ENCODE peak calls at places on chromosomes 7 and 10, in nine cellular contexts. O is HS-5; D is HEK293T; M is IMR-90; P is NT2/D1; J is stimulated activated effector memory CD8-positive, alpha-beta T cell treated with anti-CD3 and anti-CD28 coated beads, Interleukin-12 subunit alpha, Interleukin-12 subunit beta, amount 100 ng/mL, for 72 hours; N is SK-N-MC; T is H7; R is iPS-NIHi11. S is an unnamed sample.

GRCh38 chr7:81367335-81367801 is 402.5 kb downstream of the HGF start:
- DNase-seq in O (peak; percentile 43), D (no peak), M (peak; percentile 6), P (no peak), J (no peak), N (peak; percentile 90), T (no peak), R (no peak), S (no peak)

GRCh38 chr7:107857541-107857912 is 33.5 kb upstream of the DLD start:
- DNase-seq in O (peak; percentile 4), D (no peak), M (peak; percentile 33), P (no peak), J (no peak), N (no peak), T (no peak), R (no peak), S (no peak)

GRCh38 chr7:141053626-141054025 is 20.2 kb upstream of the TMEM178B start:
- DNase-seq in O (no peak), D (no peak), M (no peak), P (no peak), J (peak; percentile 48), N (no peak), T (no peak), R (no peak), S (no peak)

GRCh38 chr10:45044290-45044689 is 43.6 kb downstream of the ZNF22 start:
- DNase-seq in O (no peak), D (no peak), M (no peak), P (no peak), J (no peak), N (no peak), T (peak; percentile 6), R (peak; percentile 6), S (peak; percentile 45)

GRCh38 chr10:52573347-52573746 is 199.2 kb downstream of the MBL2 start:
- DNase-seq in O (no peak), D (no peak), M (no peak), P (no peak), J (no peak), N (no peak), T (no peak), R (no peak), S (no peak)

GRCh38 chr10:132143162-132143561 is 43.6 kb upstream of the DPYSL4 start:
- DNase-seq in O (no peak), D (no peak), M (no peak), P (no peak), J (no peak), N (no peak), T (peak; percentile 91), R (peak; percentile 76), S (no peak)

GRCh38 chr10:123044391-123044790 is 35.6 kb downstream of the ACADSB start:
- DNase-seq in O (no peak), D (no peak), M (peak; percentile 5), P (no peak), J (no peak), N (no peak), T (no peak), R (no peak), S (no peak)

GRCh38 chr7:105578496-105578895 is 2.8 kb downstream of the EFCAB10 start:
- DNase-seq in O (no peak), D (no peak), M (peak; percentile 6), P (no peak), J (no peak), N (no peak), T (no peak), R (no peak), S (no peak)

GRCh38 chr7:24477807-24478655 is 95.2 kb upstream of the PALS2 start:
- DNase-seq in O (peak; percentile 49), D (peak; percentile 42), M (peak; percentile 90), P (peak; percentile 86), J (no peak), N (no peak), T (peak; percentile 34), R (peak; percentile 80), S (peak; percentile 52)

GRCh38 chr10:110471566-110472139 is 26.1 kb upstream of the DUSP5 start:
- DNase-seq in O (no peak), D (no peak), M (peak; percentile 89), P (no peak), J (no peak), N (no peak), T (peak; percentile 14), R (no peak), S (no peak)

GRCh38 chr7:4878336-4879335 is 4.9 kb downstream of the RADIL start:
- DNase-seq in O (no peak), D (no peak), M (no peak), P (no peak), J (no peak), N (no peak), T (peak; percentile 55), R (no peak), S (no peak)

GRCh38 chr7:70035955-70036354 is 437.7 kb downstream of the AUTS2 start:
- DNase-seq in O (no peak), D (no peak), M (no peak), P (no peak), J (no peak), N (no peak), T (no peak), R (no peak), S (no peak)

GRCh38 chr7:23558303-23558702 is 26.5 kb upstream of the TRA2A start:
- DNase-seq in O (no peak), D (no peak), M (no peak), P (no peak), J (no peak), N (no peak), T (no peak), R (no peak), S (no peak)

GRCh38 chr10:116691544-116692126 is 50.7 kb downstream of the HSPA12A start:
- DNase-seq in O (no peak), D (no peak), M (no peak), P (no peak), J (no peak), N (no peak), T (no peak), R (no peak), S (no peak)

GRCh38 chr10:25683291-25683690 is 250.7 kb upstream of the MYO3A start:
- DNase-seq in O (no peak), D (no peak), M (no peak), P (no peak), J (no peak), N (no peak), T (no peak), R (no peak), S (no peak)

GRCh38 chr7:131943616-131944015 is 387.2 kb upstream of the PODXL start:
- DNase-seq in O (no peak), D (no peak), M (no peak), P (no peak), J (no peak), N (no peak), T (no peak), R (no peak), S (no peak)

GRCh38 chr10:99419688-99420087 is 10.7 kb downstream of the GOT1 start:
- DNase-seq in O (no peak), D (no peak), M (no peak), P (no peak), J (no peak), N (no peak), T (no peak), R (no peak), S (no peak)

GRCh38 chr10:80491251-80492102 is 37.4 kb downstream of the TSPAN14 start:
- DNase-seq in O (no peak), D (no peak), M (no peak), P (no peak), J (no peak), N (no peak), T (no peak), R (no peak), S (no peak)

GRCh38 chr10:34598972-34599371 is 216.1 kb downstream of the PARD3 start:
- DNase-seq in O (no peak), D (no peak), M (peak; percentile 91), P (no peak), J (no peak), N (no peak), T (no peak), R (no peak), S (no peak)

GRCh38 chr10:62735464-62736188 is 68.9 kb upstream of the ADO start:
- DNase-seq in O (no peak), D (no peak), M (peak; percentile 47), P (no peak), J (no peak), N (no peak), T (no peak), R (no peak), S (no peak)

GRCh38 chr7:29567174-29567573 is 3.5 kb downstream of the PRR15 start:
- DNase-seq in O (no peak), D (no peak), M (no peak), P (no peak), J (no peak), N (no peak), T (no peak), R (no peak), S (no peak)

GRCh38 chr7:9698375-9698774 is 1265.0 kb downstream of the NXPH1 start:
- DNase-seq in O (no peak), D (no peak), M (no peak), P (no peak), J (no peak), N (no peak), T (no peak), R (no peak), S (no peak)

GRCh38 chr7:151858456-151858855 is 18.5 kb downstream of the PRKAG2 start:
- DNase-seq in O (no peak), D (no peak), M (no peak), P (no peak), J (no peak), N (no peak), T (no peak), R (no peak), S (no peak)

GRCh38 chr10:87579563-87579962 is 74.9 kb downstream of the MINPP1 start:
- DNase-seq in O (no peak), D (no peak), M (peak; percentile 38), P (no peak), J (no peak), N (no peak), T (no peak), R (no peak), S (no peak)

GRCh38 chr10:68096913-68097509 is 12.3 kb upstream of the MYPN start:
- DNase-seq in O (peak; percentile 92), D (peak; percentile 35), M (peak; percentile 95), P (peak; percentile 62), J (no peak), N (no peak), T (peak; percentile 42), R (peak; percentile 75), S (no peak)

GRCh38 chr10:70508912-70509366 is 30.4 kb downstream of the PALD1 start:
- DNase-seq in O (no peak), D (no peak), M (peak; percentile 28), P (no peak), J (no peak), N (no peak), T (peak; percentile 89), R (peak; percentile 72), S (no peak)

GRCh38 chr7:33053716-33054115 is 8.9 kb downstream of the NT5C3A start:
- DNase-seq in O (no peak), D (no peak), M (no peak), P (no peak), J (no peak), N (no peak), T (no peak), R (no peak), S (no peak)

GRCh38 chr7:33958126-33958525 is 52.8 kb downstream of the BMPER start:
- DNase-seq in O (no peak), D (no peak), M (no peak), P (no peak), J (no peak), N (no peak), T (no peak), R (no peak), S (no peak)

GRCh38 chr7:130560972-130561371 is 69.1 kb downstream of the MEST start:
- DNase-seq in O (no peak), D (peak; percentile 23), M (peak; percentile 43), P (no peak), J (no peak), N (peak; percentile 34), T (no peak), R (peak; percentile 47), S (no peak)

GRCh38 chr7:38629621-38630020 is 1.6 kb downstream of the AMPH start:
- DNase-seq in O (no peak), D (no peak), M (peak; percentile 4), P (no peak), J (no peak), N (no peak), T (no peak), R (no peak), S (no peak)

GRCh38 chr7:100967292-100967863 is 2.0 kb upstream of the MUC12 start:
- DNase-seq in O (no peak), D (no peak), M (no peak), P (no peak), J (no peak), N (no peak), T (peak; percentile 70), R (no peak), S (no peak)

S was measured in iPS DF 6.9.